ENCODE peak calls at places on chromosomes 3 and 15, in eight cellular contexts. Z, R, B, D, T, F, O and L are unnamed samples.

GRCh38 chr15:60299452-60300047 is 98.2 kb downstream of the ANXA2 start:
- DNase-seq in Z (no peak), R (no peak), B (peak), D (no peak), T (no peak), F (no peak), O (peak), L (no peak)

GRCh38 chr3:114108137-114108536 is 51.6 kb downstream of the QTRT2 start:
- DNase-seq in Z (no peak), R (no peak), B (no peak), D (no peak), T (no peak), F (no peak), O (no peak), L (no peak)

GRCh38 chr3:39177708-39178332 is 14.6 kb downstream of the XIRP1 start:
- DNase-seq in Z (peak), R (peak), B (peak), D (peak), T (peak), F (peak), O (no peak), L (peak)

GRCh38 chr15:25501828-25502446 is 63.1 kb upstream of the UBE3A start:
- DNase-seq in Z (no peak), R (peak), B (peak), D (no peak), T (peak), F (peak), O (no peak), L (peak)

GRCh38 chr3:50248387-50248786 is 12.4 kb downstream of the GNAI2 start:
- DNase-seq in Z (peak), R (no peak), B (no peak), D (no peak), T (no peak), F (no peak), O (no peak), L (no peak)

GRCh38 chr15:41923424-41923999 is 29.7 kb upstream of the SPTBN5 start:
- DNase-seq in Z (no peak), R (no peak), B (no peak), D (no peak), T (no peak), F (no peak), O (no peak), L (no peak)

GRCh38 chr3:47534021-47534454 is 20.5 kb upstream of the ELP6 start:
- DNase-seq in Z (no peak), R (no peak), B (no peak), D (no peak), T (no peak), F (no peak), O (no peak), L (no peak)

GRCh38 chr3:81728766-81729544 is 32.5 kb downstream of the GBE1 start:
- DNase-seq in Z (peak), R (no peak), B (no peak), D (peak), T (peak), F (no peak), O (no peak), L (peak)

GRCh38 chr3:45554001-45554691 is 40.4 kb upstream of the LIMD1 start:
- DNase-seq in Z (peak), R (no peak), B (peak), D (peak), T (peak), F (no peak), O (no peak), L (no peak)

GRCh38 chr3:188911033-188911850 is 260.5 kb upstream of the TPRG1 start:
- DNase-seq in Z (peak), R (no peak), B (no peak), D (no peak), T (peak), F (no peak), O (no peak), L (no peak)

GRCh38 chr3:129840707-129841360 is 52.7 kb downstream of the TMCC1 start:
- DNase-seq in Z (no peak), R (no peak), B (no peak), D (no peak), T (no peak), F (no peak), O (no peak), L (no peak)